ENCODE peak calls at places on chromosomes 12 and 14, in seven cellular contexts. S, G, C, M, H, B and X are unnamed samples.

GRCh38 chr14:85279407-85279806 is 250.5 kb upstream of the FLRT2 start:
- DNase-seq in G (no peak), B (no peak), S (no peak), C (no peak), H (no peak), M (no peak), X (no peak)

GRCh38 chr14:49732896-49733295 is 35.1 kb upstream of the KLHDC2 start:
- DNase-seq in H (no peak), C (no peak), B (no peak), G (no peak), S (no peak), M (no peak), X (no peak)

GRCh38 chr12:62717636-62718035 is 217.3 kb downstream of the PPM1H start:
- DNase-seq in B (no peak), G (no peak), H (no peak), S (no peak), M (no peak), C (no peak), X (no peak)

GRCh38 chr12:120361506-120362208 is 7.3 kb downstream of the MSI1 start:
- DNase-seq in M (peak), S (peak), C (peak), B (peak), G (no peak), H (no peak), X (no peak)

GRCh38 chr12:32115404-32116104 is 8.9 kb downstream of the BICD1 start:
- DNase-seq in G (peak), H (peak), S (peak), B (no peak), C (peak), M (peak), X (peak)

GRCh38 chr14:50351016-50351415 is 38.9 kb downstream of the DMAC2L start:
- DNase-seq in G (no peak), S (no peak), M (peak), C (no peak), B (no peak), H (no peak), X (no peak)

GRCh38 chr12:27733052-27733656 is 22.5 kb downstream of the MRPS35 start:
- DNase-seq in G (no peak), S (peak), B (no peak), C (no peak), M (peak), H (peak), X (no peak)

GRCh38 chr12:59936546-59936945 is 340.7 kb downstream of the SLC16A7 start:
- DNase-seq in H (no peak), G (no peak), S (no peak), C (peak), B (no peak), M (no peak), X (no peak)

GRCh38 chr12:111446044-111446581 is 40.4 kb downstream of the SH2B3 start:
- DNase-seq in C (peak), S (no peak), G (no peak), M (peak), B (no peak), H (no peak), X (no peak)

GRCh38 chr14:27078176-27078575 is 480.3 kb upstream of the NOVA1 start:
- DNase-seq in G (no peak), B (no peak), M (no peak), H (no peak), C (no peak), S (no peak), X (no peak)

GRCh38 chr12:107236824-107237467 is 143.6 kb upstream of the CRY1 start:
- DNase-seq in S (no peak), C (no peak), H (no peak), B (no peak), M (peak), G (no peak), X (no peak)

GRCh38 chr12:101713059-101713682 is 15.7 kb downstream of the CHPT1 start:
- DNase-seq in C (peak), B (no peak), M (no peak), G (no peak), H (no peak), S (peak), X (peak)

GRCh38 chr14:67734675-67735074 is 33.0 kb downstream of the RDH12 start:
- DNase-seq in G (no peak), B (no peak), H (no peak), S (no peak), M (peak), C (no peak), X (no peak)

GRCh38 chr12:131836193-131836592 is 8.0 kb downstream of the MMP17 start:
- DNase-seq in G (no peak), H (no peak), M (peak), B (no peak), C (no peak), S (no peak), X (no peak)

GRCh38 chr14:82192387-82192786 is 658.7 kb upstream of the SEL1L start:
- DNase-seq in G (no peak), M (no peak), C (no peak), H (no peak), S (no peak), B (no peak), X (no peak)

GRCh38 chr12:128994869-128995268 is 141.6 kb downstream of the GLT1D1 start:
- DNase-seq in H (no peak), G (no peak), B (no peak), C (no peak), M (no peak), S (no peak), X (no peak)

GRCh38 chr14:99679111-99679510 is 5.0 kb upstream of the CYP46A1 start:
- DNase-seq in B (peak), S (no peak), H (no peak), M (no peak), G (no peak), C (no peak), X (no peak)

GRCh38 chr12:112107728-112108447 is 695 bp downstream of the NAA25 start:
- DNase-seq in S (peak), B (no peak), G (no peak), H (peak), C (no peak), M (peak), X (peak)

GRCh38 chr12:3236345-3237153 is 159.4 kb downstream of the TSPAN9 start:
- DNase-seq in S (no peak), C (no peak), G (peak), B (no peak), H (peak), M (peak), X (no peak)

GRCh38 chr12:125193798-125194562 is 128.7 kb downstream of the AACS start:
- DNase-seq in B (no peak), C (no peak), G (no peak), M (no peak), H (peak), S (no peak), X (no peak)

GRCh38 chr14:69270795-69271708 is 11.1 kb downstream of the GALNT16 start:
- DNase-seq in M (no peak), B (peak), H (no peak), C (no peak), G (no peak), S (no peak), X (no peak)

GRCh38 chr12:38956337-38956736 is 50.9 kb upstream of the CPNE8 start:
- DNase-seq in G (no peak), C (no peak), S (no peak), M (no peak), H (no peak), B (no peak), X (no peak)

GRCh38 chr14:89391123-89391522 is 25.9 kb downstream of the FOXN3 start:
- DNase-seq in M (no peak), C (no peak), B (no peak), G (no peak), S (no peak), H (no peak), X (no peak)

GRCh38 chr14:104977008-104977680 is 1.0 kb downstream of the AHNAK2 start:
- DNase-seq in S (no peak), C (no peak), G (no peak), B (peak), M (no peak), H (peak), X (peak)

GRCh38 chr14:23110579-23111375 is 6.0 kb upstream of the CIROP start:
- DNase-seq in G (no peak), H (no peak), B (no peak), C (no peak), S (no peak), M (no peak), X (no peak)

DNA sequence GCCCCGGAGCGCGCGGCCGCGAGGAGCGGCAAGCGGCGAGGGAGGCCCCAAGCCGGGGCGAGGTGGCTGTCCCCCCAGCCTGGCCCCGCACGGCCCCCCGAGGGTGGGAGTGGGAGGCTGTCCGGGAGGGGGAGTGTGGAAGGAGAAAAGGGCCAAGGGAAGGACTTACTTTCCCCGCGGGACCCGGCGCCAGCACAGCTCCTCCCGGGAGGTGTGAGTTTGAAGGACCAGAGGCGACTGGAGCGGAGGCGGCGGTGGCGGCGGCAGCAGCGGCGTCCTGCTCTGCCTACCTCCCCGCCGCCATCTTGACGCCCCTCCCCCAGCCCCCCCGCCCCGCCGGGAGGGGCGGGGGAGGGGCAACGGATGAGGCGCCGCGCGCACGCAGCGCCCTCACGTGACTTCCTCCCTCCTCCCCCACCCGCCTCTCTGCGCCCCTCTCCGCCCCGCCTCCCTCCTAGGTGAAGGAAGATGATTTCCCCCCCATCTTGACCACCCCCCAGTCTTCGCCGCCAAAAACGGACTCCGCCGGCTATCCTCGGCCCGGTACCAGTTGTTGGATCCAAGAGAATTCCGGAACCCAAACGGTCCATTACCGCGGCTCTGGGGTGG is at the start of gene SBNO1:
- DNase-seq in S (peak), H (peak), M (no peak), G (peak), C (peak), B (peak), X (peak)
- TF ChIP-seq POLR2A in S (peak), H (peak), M (peak), G (no peak), C (no peak), B (no peak), X (no peak)

GRCh38 chr12:65984227-65984479 is 146.4 kb downstream of the LLPH start:
- DNase-seq in B (no peak), S (no peak), G (no peak), M (no peak), C (no peak), H (no peak), X (no peak)

GRCh38 chr12:65990592-65990991 is 140.0 kb downstream of the LLPH start:
- DNase-seq in S (no peak), G (no peak), H (no peak), B (no peak), M (no peak), C (no peak), X (no peak)

GRCh38 chr12:65988596-65988995 is 142.0 kb downstream of the LLPH start:
- DNase-seq in H (no peak), B (no peak), M (no peak), G (no peak), C (no peak), S (no peak), X (no peak)

GRCh38 chr12:65986047-65986446 is 144.5 kb downstream of the LLPH start:
- DNase-seq in B (no peak), G (no peak), M (peak), H (peak), S (no peak), C (no peak), X (no peak)
- TF ChIP-seq CTCF in B (no peak), G (no peak), M (peak), H (peak), S (no peak), C (no peak), X (no peak)

DNA sequence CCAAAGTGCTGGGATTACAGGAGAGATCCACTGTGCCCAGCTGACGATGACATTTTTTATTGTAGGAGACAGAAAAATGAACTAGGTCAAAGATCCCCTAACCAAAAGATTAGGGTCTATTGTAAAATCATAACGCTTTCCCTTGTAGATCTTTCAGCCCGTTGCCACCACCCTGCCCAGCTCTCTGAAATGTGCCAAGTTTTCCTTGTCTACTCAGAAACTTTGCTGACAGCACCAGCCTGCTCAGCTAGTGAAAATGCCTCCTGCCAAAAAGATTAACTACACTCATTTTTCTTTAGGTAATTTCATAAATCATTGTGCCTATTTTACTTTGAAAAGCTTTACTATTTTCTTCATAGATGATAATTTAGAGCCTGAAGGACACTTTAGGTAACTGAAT is 28.2 kb upstream of the RASSF3 start:
- DNase-seq in H (no peak), M (no peak), B (no peak), S (no peak), G (no peak), C (no peak), X (no peak)
- H3K4me3 ChIP-seq in H (no peak), M (no peak), B (no peak), S (no peak), G (no peak), C (no peak), X (no peak)

GRCh38 chr12:52080403-52081201 is 1.1 kb downstream of the SMIM41 start:
- DNase-seq in B (no peak), S (no peak), G (no peak), M (no peak), C (no peak), H (no peak), X (no peak)

GRCh38 chr12:52082026-52082667 is 2.6 kb downstream of the SMIM41 start:
- DNase-seq in C (no peak), B (peak), M (no peak), G (no peak), H (no peak), S (peak), X (no peak)

GRCh38 chr12:52081263-52081733 is 1.8 kb downstream of the SMIM41 start:
- DNase-seq in B (no peak), M (no peak), G (no peak), C (no peak), S (no peak), H (no peak), X (no peak)

GRCh38 chr12:52078276-52078675 is 1.2 kb upstream of the SMIM41 start:
- DNase-seq in S (no peak), H (no peak), C (no peak), B (no peak), M (no peak), G (no peak), X (no peak)

GRCh38 chr12:52079576-52080402 is at the start of gene SMIM41:
- DNase-seq in M (no peak), H (no peak), B (no peak), C (no peak), S (no peak), G (no peak), X (no peak)
- TF ChIP-seq POLR2A in M (no peak), H (no peak), B (no peak), C (no peak), S (no peak), G (no peak), X (no peak)